ENCODE peak calls at places on chromosomes 7 and 10, in seven cellular contexts. P is osteoblast; C is CD4-positive, alpha-beta T cell; Z is GM06990; Y is cardiac fibroblast; H is hepatocyte; R is gastrocnemius medialis. K is an unnamed sample.

GRCh38 chr10:12720217-12720981 is 281.1 kb downstream of the CCDC3 start:
- DNase-seq in P (peak), H (peak), R (peak), Z (no peak), Y (peak), C (no peak), K (no peak)

GRCh38 chr10:88347597-88348304 is 235.4 kb downstream of the RNLS start:
- DNase-seq in R (no peak), P (no peak), Y (no peak), H (no peak), C (no peak), Z (no peak), K (no peak)

GRCh38 chr7:118496138-118496644 is 271.7 kb downstream of the ANKRD7 start:
- DNase-seq in Z (no peak), H (no peak), R (no peak), C (no peak), P (no peak), Y (no peak), K (no peak)

GRCh38 chr10:3048114-3049019 is 19.0 kb upstream of the PFKP start:
- DNase-seq in P (peak), R (no peak), Y (peak), H (no peak), C (no peak), Z (peak), K (no peak)

GRCh38 chr7:126574838-126575250 is 677.9 kb downstream of the GRM8 start:
- DNase-seq in Z (no peak), P (no peak), C (no peak), R (no peak), H (peak), Y (peak), K (no peak)

GRCh38 chr7:32587431-32587948 is 92.2 kb downstream of the AVL9 start:
- DNase-seq in Y (peak), H (no peak), Z (no peak), R (no peak), C (no peak), P (peak), K (peak)

GRCh38 chr7:80135306-80136104 is 874 bp downstream of the GNAI1 start:
- DNase-seq in H (peak), Y (peak), C (no peak), R (no peak), P (peak), Z (no peak), K (peak)

GRCh38 chr7:121447191-121447920 is 51.2 kb upstream of the FAM3C start:
- DNase-seq in P (no peak), C (no peak), H (no peak), R (peak), Y (no peak), Z (no peak), K (no peak)

GRCh38 chr7:92206672-92207071 is 27.7 kb upstream of the LRRD1 start:
- DNase-seq in R (no peak), Y (no peak), Z (no peak), H (no peak), P (no peak), C (no peak), K (no peak)

GRCh38 chr10:78053201-78053868 is 19.7 kb downstream of the RPS24 start:
- DNase-seq in Y (peak), H (no peak), C (no peak), Z (no peak), R (no peak), P (peak), K (no peak)

GRCh38 chr7:26603631-26604030 is 260.8 kb downstream of the SKAP2 start:
- DNase-seq in R (no peak), C (no peak), Z (no peak), Y (no peak), P (no peak), H (peak), K (no peak)

GRCh38 chr7:75985518-75986146 is 8.8 kb downstream of the TMEM120A start:
- DNase-seq in Y (no peak), H (peak), R (no peak), P (peak), C (no peak), Z (no peak), K (no peak)

GRCh38 chr7:1918881-1919525 is 248.9 kb downstream of the ELFN1 start:
- DNase-seq in Z (no peak), C (no peak), R (no peak), Y (no peak), P (no peak), H (no peak), K (no peak)

GRCh38 chr10:112843623-112844022 is 106.4 kb upstream of the TCF7L2 start:
- DNase-seq in C (no peak), P (no peak), Z (no peak), R (no peak), Y (no peak), H (no peak), K (no peak)

GRCh38 chr10:72487116-72487515 is 132.4 kb upstream of the DNAJB12 start:
- DNase-seq in R (no peak), Y (no peak), Z (no peak), P (no peak), H (no peak), C (no peak), K (no peak)

GRCh38 chr10:14904316-14904732 is 25.7 kb downstream of the SUV39H2 start:
- DNase-seq in H (peak), Z (no peak), C (no peak), R (no peak), P (no peak), Y (peak), K (no peak)

GRCh38 chr7:77415822-77416620 is at the start of gene GSAP:
- DNase-seq in Z (peak), R (peak), P (peak), Y (peak), C (peak), H (peak), K (peak)

GRCh38 chr7:108600399-108600798 is 30.7 kb downstream of the DNAJB9 start:
- DNase-seq in Z (no peak), C (no peak), P (no peak), Y (no peak), H (no peak), R (no peak), K (no peak)

GRCh38 chr10:18158698-18159342 is 18.6 kb downstream of the CACNB2 start:
- DNase-seq in Z (no peak), C (no peak), H (no peak), Y (peak), P (no peak), R (no peak), K (no peak)

GRCh38 chr7:73718905-73719805 is at the start of gene STX1A:
- DNase-seq in P (peak), H (peak), Z (peak), C (peak), R (peak), Y (peak), K (peak)

GRCh38 chr7:51620690-51621089 is 304.1 kb upstream of the COBL start:
- DNase-seq in P (no peak), H (no peak), R (no peak), Y (no peak), C (no peak), Z (no peak), K (no peak)

GRCh38 chr7:54831644-54832095 is 72.7 kb upstream of the SEC61G start:
- DNase-seq in Y (no peak), Z (no peak), H (no peak), C (no peak), R (no peak), P (no peak), K (no peak)

GRCh38 chr10:129796611-129797420 is 167.3 kb downstream of the EBF3 start:
- DNase-seq in P (no peak), C (no peak), Y (no peak), Z (no peak), H (no peak), R (no peak), K (peak)

GRCh38 chr10:73965890-73966768 is 31.8 kb upstream of the VCL start:
- DNase-seq in C (no peak), P (peak), Y (peak), R (peak), H (peak), Z (no peak), K (peak)

GRCh38 chr7:129643545-129644170 is 32.1 kb downstream of the NRF1 start:
- DNase-seq in R (no peak), Z (no peak), C (no peak), Y (peak), H (no peak), P (no peak), K (no peak)

GRCh38 chr10:107618461-107619093 is 454.1 kb upstream of the SORCS1 start:
- DNase-seq in Y (peak), P (no peak), C (no peak), H (no peak), R (no peak), Z (no peak), K (no peak)

GRCh38 chr7:130363156-130363847 is 17.0 kb upstream of the CPA1 start:
- DNase-seq in P (peak), C (no peak), Z (no peak), Y (peak), R (peak), H (peak), K (no peak)

GRCh38 chr7:130856866-130857265 is 122.9 kb upstream of the KLF14 start:
- DNase-seq in R (no peak), H (no peak), Y (no peak), C (no peak), P (no peak), Z (no peak), K (no peak)

GRCh38 chr7:101507791-101508252 is 121.3 kb downstream of the MYL10 start:
- DNase-seq in H (peak), Y (peak), C (peak), R (no peak), P (no peak), Z (no peak), K (peak)

GRCh38 chr7:111855161-111855841 is 293.0 kb upstream of the IMMP2L start:
- DNase-seq in H (peak), Y (peak), C (no peak), P (peak), R (no peak), Z (no peak), K (peak)
- TF ChIP-seq CTCF in H (peak), Y (peak), C (no peak), P (peak), R (no peak), Z (peak), K (peak)

GRCh38 chr10:58712982-58713381 is 200.3 kb downstream of the BICC1 start:
- DNase-seq in P (no peak), Z (no peak), H (no peak), R (no peak), C (no peak), Y (peak), K (no peak)
- TF ChIP-seq CTCF in P (peak), Z (no peak), H (peak), R (no peak), C (no peak), Y (peak), K (no peak)

GRCh38 chr7:158442260-158442659 is 145.4 kb downstream of the PTPRN2 start:
- DNase-seq in C (no peak), H (peak), Y (no peak), R (no peak), Z (no peak), P (no peak), K (no peak)
- TF ChIP-seq CTCF in C (no peak), H (peak), Y (peak), R (no peak), Z (no peak), P (no peak), K (no peak)

DNA sequence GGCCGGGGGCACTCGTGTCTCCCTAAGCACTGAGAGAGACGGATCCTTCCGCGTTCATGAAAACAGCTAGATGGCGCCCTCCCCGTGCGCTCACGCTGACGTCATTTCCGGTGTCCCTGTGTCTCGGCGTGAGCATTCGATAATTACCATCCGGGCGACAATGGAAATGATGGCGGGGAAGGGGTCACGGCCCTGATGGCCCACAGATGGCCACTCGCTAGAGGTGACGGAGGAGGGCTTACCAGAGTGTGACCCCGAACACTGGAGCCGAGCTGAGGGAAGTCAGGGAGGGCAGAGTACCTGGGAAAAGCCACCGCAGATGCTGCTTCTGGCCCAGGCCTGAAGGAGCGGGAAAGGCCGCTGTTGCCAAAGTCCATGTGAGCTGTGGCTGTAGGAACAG is 222.9 kb downstream of the TCERG1L start:
- DNase-seq in P (peak), H (no peak), Z (no peak), C (no peak), R (no peak), Y (no peak), K (no peak)
- TF ChIP-seq CTCF in P (no peak), H (no peak), Z (no peak), C (no peak), R (no peak), Y (no peak), K (no peak)

GRCh38 chr7:78587443-78588044 is 789.0 kb downstream of the PHTF2 start:
- DNase-seq in R (no peak), Z (no peak), C (no peak), H (no peak), P (peak), Y (peak), K (no peak)
- TF ChIP-seq CTCF in R (no peak), Z (peak), C (no peak), H (peak), P (peak), Y (peak), K (no peak)

DNA sequence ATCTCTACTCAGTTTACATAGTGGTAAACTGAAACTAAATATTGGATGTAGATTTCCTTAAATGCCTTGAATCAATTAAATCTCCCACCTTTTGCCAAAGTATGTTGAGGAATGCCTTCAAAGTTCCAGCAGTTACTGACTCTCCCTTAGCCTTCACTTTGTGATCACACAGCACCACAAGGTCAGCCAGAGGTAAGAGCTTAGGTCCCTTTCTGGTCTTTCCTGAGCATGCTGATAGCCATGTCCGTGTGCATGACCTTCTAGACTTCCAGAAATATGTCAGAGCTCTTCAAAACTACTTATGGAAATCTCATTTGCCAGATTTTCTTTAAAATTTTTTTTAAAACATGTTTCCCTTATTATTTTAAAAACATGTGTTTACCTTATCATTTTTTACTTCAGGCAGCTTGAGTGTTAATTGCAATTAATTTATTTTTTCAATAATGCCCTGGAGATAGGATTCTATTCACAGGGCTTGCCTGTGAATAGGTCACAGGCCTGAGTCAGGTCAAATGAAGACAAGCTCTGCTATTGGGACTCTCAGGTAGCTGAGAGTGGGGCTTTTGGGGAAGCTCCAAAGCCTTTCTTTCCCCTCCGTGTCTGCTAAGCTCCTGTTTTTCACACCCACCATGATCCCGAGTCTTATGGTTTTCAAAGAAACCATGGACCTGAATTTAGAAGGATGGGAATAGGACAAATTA is 220.5 kb downstream of the CXCL12 start:
- DNase-seq in Z (no peak), P (no peak), Y (no peak), C (no peak), H (no peak), R (no peak), K (no peak)
- TF ChIP-seq CTCF in Z (no peak), P (no peak), Y (no peak), C (no peak), H (no peak), R (no peak), K (no peak)

GRCh38 chr10:50936335-50936734 is 50.9 kb upstream of the A1CF start:
- DNase-seq in H (no peak), Y (no peak), R (no peak), P (no peak), C (no peak), Z (no peak), K (no peak)

GRCh38 chr10:50932113-50932512 is 46.7 kb upstream of the A1CF start:
- DNase-seq in C (no peak), P (no peak), Z (no peak), H (no peak), Y (peak), R (no peak), K (no peak)

GRCh38 chr10:50941629-50942028 is 56.2 kb upstream of the A1CF start:
- DNase-seq in H (no peak), C (no peak), Y (no peak), P (no peak), Z (no peak), R (peak), K (no peak)

GRCh38 chr10:50937230-50937907 is 51.9 kb upstream of the A1CF start:
- DNase-seq in R (no peak), H (peak), C (no peak), Z (no peak), Y (peak), P (peak), K (no peak)
- TF ChIP-seq CTCF in R (peak), H (peak), C (peak), Z (peak), Y (peak), P (peak), K (no peak)

DNA sequence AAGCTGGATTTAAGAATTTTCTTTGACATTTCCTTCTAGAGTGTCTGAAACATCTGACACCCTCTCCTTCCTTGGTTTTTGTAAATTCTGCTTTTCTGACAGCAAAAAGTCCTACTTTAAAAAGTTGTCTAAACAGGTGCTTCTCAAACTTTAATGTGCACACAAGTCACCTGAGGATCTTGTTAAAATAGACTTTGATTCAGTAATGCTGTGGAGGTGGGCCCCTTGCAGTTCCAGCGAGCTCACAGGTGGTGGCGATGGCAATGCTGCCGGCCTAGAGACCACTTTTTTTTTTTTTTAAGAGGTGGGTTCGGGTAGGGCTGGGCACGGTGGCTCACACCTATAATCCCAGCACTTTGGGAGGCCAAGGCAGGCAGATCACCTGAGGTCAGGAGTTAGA is 77.1 kb downstream of the ABCC2 start:
- DNase-seq in C (no peak), R (no peak), H (peak), Y (no peak), Z (no peak), P (peak), K (no peak)
- TF ChIP-seq CTCF in C (no peak), R (no peak), H (peak), Y (peak), Z (peak), P (peak), K (no peak)